ENCODE peak calls at places on chromosomes 2 and 18, in five cellular contexts. N is HuH-7.5; H is RPMI8226; G is amniotic stem cell; D is naive thymus-derived CD4-positive, alpha-beta T cell. V is an unnamed sample.

GRCh38 chr18:74942319-74942910 is 266.5 kb downstream of the PTGR3 start:
- DNase-seq in N (no peak), H (no peak), G (no peak), D (peak; percentile 15), V (no peak)

GRCh38 chr2:7911196-7911595 is 770.7 kb upstream of the ID2 start:
- DNase-seq in N (no peak), H (no peak), G (no peak), D (no peak), V (no peak)

GRCh38 chr18:74897971-74898657 is 300.4 kb downstream of the ZNF407 start:
- DNase-seq in N (no peak), H (no peak), G (peak; percentile 6), D (no peak), V (no peak)

GRCh38 chr18:73647391-73647790 is 500.2 kb downstream of the FBXO15 start:
- DNase-seq in N (no peak), H (no peak), G (no peak), D (no peak), V (no peak)

GRCh38 chr2:119481501-119482455 is 42.5 kb downstream of the SCTR start:
- DNase-seq in N (no peak), H (no peak), G (no peak), D (no peak), V (no peak)

GRCh38 chr2:205280630-205281225 is 401.6 kb upstream of the NRP2 start:
- DNase-seq in N (no peak), H (no peak), G (no peak), D (no peak), V (no peak)

GRCh38 chr2:96139181-96139758 is 968 bp upstream of the ASTL start:
- DNase-seq in N (no peak), H (no peak), G (no peak), D (no peak), V (no peak)

GRCh38 chr18:37421349-37422080 is 144.1 kb downstream of the CELF4 start:
- DNase-seq in N (no peak), H (no peak), G (no peak), D (no peak), V (no peak)

GRCh38 chr2:37196320-37197195 is at the start of gene CEBPZOS:
- DNase-seq in N (peak; percentile 67), H (peak; percentile 88), G (peak; percentile 44), D (peak; percentile 89), V (peak; percentile 46)

GRCh38 chr2:187468262-187468661 is 20.2 kb upstream of the CALCRL start:
- DNase-seq in N (no peak), H (no peak), G (no peak), D (no peak), V (no peak)

GRCh38 chr18:46051731-46052461 is 20.2 kb downstream of the PSTPIP2 start:
- DNase-seq in N (peak; percentile 43), H (no peak), G (no peak), D (no peak), V (no peak)

GRCh38 chr2:27527182-27527581 is 30.5 kb downstream of the GCKR start:
- DNase-seq in N (no peak), H (no peak), G (no peak), D (no peak), V (no peak)

GRCh38 chr18:76488190-76488589 is 6.9 kb downstream of the ZNF516 start:
- DNase-seq in N (no peak), H (no peak), G (no peak), D (no peak), V (no peak)